ENCODE peak calls at places on chromosomes 6 and 20, in nine cellular contexts. H, E, G, U, V, X, D, R and C are unnamed samples.

GRCh38 chr20:56995635-56996075 is 270.8 kb downstream of the BMP7 start:
- DNase-seq in H (peak), E (peak), G (peak), U (no peak), V (peak), X (peak), D (peak), R (no peak), C (no peak)

GRCh38 chr6:101083533-101084172 is 202.5 kb upstream of the ASCC3 start:
- DNase-seq in H (no peak), E (no peak), G (peak), U (no peak), V (no peak), X (peak), D (no peak), R (peak), C (peak)

GRCh38 chr20:10641893-10642292 is 31.9 kb downstream of the JAG1 start:
- DNase-seq in H (no peak), E (no peak), G (no peak), U (no peak), V (no peak), X (no peak), D (no peak), R (no peak), C (no peak)

GRCh38 chr6:40860443-40860842 is 178.6 kb downstream of the UNC5CL start:
- DNase-seq in H (no peak), E (no peak), G (no peak), U (no peak), V (no peak), X (no peak), D (no peak), R (no peak), C (no peak)

GRCh38 chr6:37602360-37602759 is 95.3 kb downstream of the MDGA1 start:
- DNase-seq in H (no peak), E (no peak), G (no peak), U (no peak), V (no peak), X (peak), D (no peak), R (peak), C (no peak)

GRCh38 chr6:14212632-14213031 is 95.1 kb downstream of the CD83 start:
- DNase-seq in H (no peak), E (no peak), G (no peak), U (no peak), V (no peak), X (no peak), D (no peak), R (no peak), C (no peak)

GRCh38 chr6:503610-504362 is 112.2 kb downstream of the IRF4 start:
- DNase-seq in H (no peak), E (no peak), G (no peak), U (no peak), V (no peak), X (no peak), D (no peak), R (no peak), C (no peak)

GRCh38 chr6:217048-217659 is 75.1 kb upstream of the DUSP22 start:
- DNase-seq in H (peak), E (peak), G (no peak), U (no peak), V (peak), X (no peak), D (peak), R (no peak), C (no peak)

GRCh38 chr6:80280258-80281010 is 174.0 kb downstream of the BCKDHB start:
- DNase-seq in H (no peak), E (no peak), G (peak), U (no peak), V (no peak), X (peak), D (no peak), R (peak), C (peak)

GRCh38 chr6:74222768-74223321 is 526.8 kb downstream of the CD109 start:
- DNase-seq in H (peak), E (no peak), G (no peak), U (no peak), V (no peak), X (peak), D (peak), R (peak), C (no peak)

GRCh38 chr6:167663784-167664432 is 162.8 kb upstream of the AFDN start:
- DNase-seq in H (no peak), E (no peak), G (no peak), U (no peak), V (no peak), X (no peak), D (no peak), R (no peak), C (no peak)

GRCh38 chr6:42572523-42572922 is 8.7 kb downstream of the UBR2 start:
- DNase-seq in H (no peak), E (peak), G (no peak), U (no peak), V (no peak), X (no peak), D (no peak), R (no peak), C (no peak)

GRCh38 chr20:56380375-56380774 is 11.6 kb downstream of the AURKA start:
- DNase-seq in H (no peak), E (no peak), G (no peak), U (no peak), V (no peak), X (peak), D (no peak), R (peak), C (peak)

GRCh38 chr6:53335224-53335994 is 13.3 kb downstream of the ELOVL5 start:
- DNase-seq in H (no peak), E (peak), G (peak), U (peak), V (peak), X (no peak), D (no peak), R (no peak), C (no peak)

GRCh38 chr6:568085-568484 is 88.8 kb downstream of the HUS1B start:
- DNase-seq in H (no peak), E (no peak), G (no peak), U (no peak), V (no peak), X (no peak), D (no peak), R (no peak), C (no peak)

GRCh38 chr6:127247114-127248096 is 19.3 kb upstream of the RNF146 start:
- DNase-seq in H (no peak), E (no peak), G (peak), U (no peak), V (no peak), X (no peak), D (no peak), R (no peak), C (no peak)

GRCh38 chr6:43517503-43518357 is 841 bp downstream of the POLR1C start:
- DNase-seq in H (no peak), E (no peak), G (no peak), U (no peak), V (no peak), X (no peak), D (no peak), R (peak), C (no peak)

GRCh38 chr20:8155848-8156602 is 24.0 kb downstream of the PLCB1 start:
- DNase-seq in H (no peak), E (no peak), G (no peak), U (no peak), V (no peak), X (no peak), D (no peak), R (no peak), C (no peak)

GRCh38 chr20:20864346-20865096 is 152.1 kb upstream of the RALGAPA2 start:
- DNase-seq in H (no peak), E (peak), G (peak), U (no peak), V (no peak), X (no peak), D (peak), R (peak), C (no peak)

GRCh38 chr20:40883097-40883496 is 145.5 kb upstream of the TOP1 start:
- DNase-seq in H (no peak), E (no peak), G (no peak), U (no peak), V (no peak), X (no peak), D (no peak), R (no peak), C (no peak)

GRCh38 chr20:56628873-56629463 is at the start of gene TFAP2C:
- DNase-seq in H (peak), E (peak), G (peak), U (no peak), V (peak), X (no peak), D (peak), R (no peak), C (peak)

GRCh38 chr6:125114248-125114858 is 39.2 kb upstream of the TPD52L1 start:
- DNase-seq in H (no peak), E (peak), G (peak), U (no peak), V (peak), X (peak), D (peak), R (peak), C (no peak)

GRCh38 chr6:14276066-14276465 is 158.5 kb downstream of the CD83 start:
- DNase-seq in H (no peak), E (no peak), G (no peak), U (no peak), V (no peak), X (no peak), D (no peak), R (no peak), C (no peak)

GRCh38 chr6:149285626-149286025 is 31.9 kb upstream of the TAB2 start:
- DNase-seq in H (no peak), E (no peak), G (peak), U (no peak), V (no peak), X (no peak), D (no peak), R (no peak), C (no peak)

GRCh38 chr6:44219053-44219814 is 2.5 kb downstream of the MYMX start:
- DNase-seq in H (peak), E (peak), G (no peak), U (peak), V (peak), X (peak), D (peak), R (peak), C (peak)

GRCh38 chr20:36791862-36792261 is 18.3 kb upstream of the DSN1 start:
- DNase-seq in H (no peak), E (no peak), G (no peak), U (no peak), V (no peak), X (no peak), D (no peak), R (no peak), C (no peak)